ENCODE peak calls at places on chromosomes 6 and 20, in seven cellular contexts. H is GM23338, E is pancreas, J is prostate gland, W is H1, R is Caco-2, C is heart left ventricle. N is an unnamed sample.

GRCh38 chr6:102398788-102399390 is 1005.4 kb downstream of the GRIK2 start:
- DNase-seq in R (no peak), W (no peak), C (no peak), H (peak), J (no peak), E (no peak), N (no peak)

GRCh38 chr6:7232351-7232750 is 80.6 kb downstream of the SSR1 start:
- DNase-seq in W (no peak), E (no peak), C (no peak), R (no peak), H (no peak), J (no peak), N (no peak)

GRCh38 chr6:82980086-82980485 is 85.6 kb downstream of the UBE3D start:
- DNase-seq in C (no peak), J (no peak), W (no peak), H (no peak), E (no peak), R (no peak), N (no peak)

GRCh38 chr6:12637960-12638641 is 78.5 kb upstream of the PHACTR1 start:
- DNase-seq in E (peak), C (peak), R (peak), J (peak), W (peak), H (peak), N (peak)

GRCh38 chr20:57399587-57400261 is 8.5 kb downstream of the RBM38 start:
- DNase-seq in J (no peak), H (no peak), W (no peak), E (peak), R (no peak), C (peak), N (no peak)

GRCh38 chr6:35448191-35448590 is 3.9 kb upstream of the FANCE start:
- DNase-seq in E (no peak), R (no peak), W (no peak), J (peak), H (no peak), C (no peak), N (no peak)

GRCh38 chr6:7311920-7312615 is 931 bp downstream of the SSR1 start:
- DNase-seq in W (no peak), C (no peak), J (no peak), H (peak), E (no peak), R (no peak), N (no peak)

GRCh38 chr6:33417127-33417902 is 592 bp downstream of the CUTA start:
- DNase-seq in R (no peak), E (no peak), J (peak), C (no peak), W (no peak), H (peak), N (no peak)

GRCh38 chr20:19456600-19457390 is 244.4 kb downstream of the SLC24A3 start:
- DNase-seq in E (no peak), W (no peak), J (no peak), R (no peak), H (no peak), C (no peak), N (no peak)

GRCh38 chr6:127592964-127593363 is 16.0 kb downstream of the C6orf58 start:
- DNase-seq in E (no peak), C (no peak), W (no peak), H (peak), J (no peak), R (peak), N (no peak)

GRCh38 chr20:54263266-54263665 is 55.4 kb downstream of the PFDN4 start:
- DNase-seq in J (no peak), C (no peak), R (no peak), H (no peak), E (no peak), W (no peak), N (no peak)

GRCh38 chr20:25987073-25987927 is 290.6 kb upstream of the ZNF337 start:
- DNase-seq in E (peak), R (peak), C (peak), W (no peak), J (no peak), H (peak), N (no peak)

DNA sequence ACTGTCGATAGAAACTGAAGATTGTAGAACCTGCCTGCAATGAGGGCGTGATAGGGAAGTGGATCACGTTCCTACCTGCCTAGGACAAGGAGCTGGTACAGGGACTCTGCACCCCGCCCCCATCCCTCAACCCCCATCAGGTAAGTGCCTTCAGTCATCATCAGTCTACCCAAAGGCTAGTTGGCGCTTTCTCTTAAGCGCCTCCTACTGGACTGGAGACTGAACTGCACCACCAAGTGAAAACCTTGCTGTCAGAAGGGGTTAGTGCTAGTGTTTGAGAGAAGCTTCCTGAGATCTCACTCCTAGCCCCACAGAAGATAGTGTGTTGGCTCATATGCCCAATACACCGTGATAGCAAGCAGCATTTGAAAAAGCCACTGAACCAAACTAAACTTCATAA is 706.5 kb upstream of the MAN1A1 start:
- DNase-seq in C (no peak), R (no peak), E (no peak), J (no peak), H (peak), W (peak), N (no peak)
- TF ChIP-seq CTCF in C (no peak), R (peak), E (no peak), J (no peak), H (peak), W (peak), N (no peak)

DNA sequence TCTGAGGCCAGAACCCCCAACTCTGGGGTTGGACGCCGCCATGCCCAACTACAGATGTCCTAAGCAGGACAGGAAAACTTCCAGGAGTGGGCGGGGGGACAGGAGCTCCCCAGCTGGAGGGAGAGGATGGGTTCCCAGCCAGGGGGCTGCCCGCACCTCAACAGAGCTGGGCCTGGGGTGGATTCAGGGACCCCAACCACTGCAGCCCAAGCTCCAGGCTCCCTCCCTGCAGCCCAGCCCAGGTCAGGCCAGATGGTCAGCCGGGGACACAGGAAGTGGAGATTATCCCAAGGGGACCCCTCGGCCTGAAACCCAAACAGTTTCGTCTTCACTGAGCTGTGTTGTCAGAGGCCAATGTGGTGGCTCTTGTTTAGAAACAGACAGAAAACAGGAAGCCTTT is 9.4 kb downstream of the LAMA5 start:
- DNase-seq in R (no peak), C (no peak), H (no peak), J (no peak), W (no peak), E (no peak), N (no peak)
- H3K4me3 ChIP-seq in R (no peak), C (peak), H (no peak), J (no peak), W (no peak), E (no peak), N (no peak)

GRCh38 chr20:38307371-38308046 is 3.6 kb downstream of the BPI start:
- DNase-seq in C (no peak), J (no peak), H (no peak), W (no peak), R (no peak), E (no peak), N (no peak)

GRCh38 chr20:38302721-38303120 is 1.2 kb upstream of the BPI start:
- DNase-seq in E (no peak), C (no peak), H (peak), J (no peak), W (no peak), R (no peak), N (no peak)

GRCh38 chr20:38305541-38305940 is 1.6 kb downstream of the BPI start:
- DNase-seq in H (no peak), E (no peak), R (no peak), W (no peak), C (no peak), J (no peak), N (no peak)

GRCh38 chr20:38303908-38304379 is at the start of gene BPI:
- DNase-seq in H (no peak), W (no peak), C (peak), J (no peak), R (no peak), E (no peak), N (peak)

DNA sequence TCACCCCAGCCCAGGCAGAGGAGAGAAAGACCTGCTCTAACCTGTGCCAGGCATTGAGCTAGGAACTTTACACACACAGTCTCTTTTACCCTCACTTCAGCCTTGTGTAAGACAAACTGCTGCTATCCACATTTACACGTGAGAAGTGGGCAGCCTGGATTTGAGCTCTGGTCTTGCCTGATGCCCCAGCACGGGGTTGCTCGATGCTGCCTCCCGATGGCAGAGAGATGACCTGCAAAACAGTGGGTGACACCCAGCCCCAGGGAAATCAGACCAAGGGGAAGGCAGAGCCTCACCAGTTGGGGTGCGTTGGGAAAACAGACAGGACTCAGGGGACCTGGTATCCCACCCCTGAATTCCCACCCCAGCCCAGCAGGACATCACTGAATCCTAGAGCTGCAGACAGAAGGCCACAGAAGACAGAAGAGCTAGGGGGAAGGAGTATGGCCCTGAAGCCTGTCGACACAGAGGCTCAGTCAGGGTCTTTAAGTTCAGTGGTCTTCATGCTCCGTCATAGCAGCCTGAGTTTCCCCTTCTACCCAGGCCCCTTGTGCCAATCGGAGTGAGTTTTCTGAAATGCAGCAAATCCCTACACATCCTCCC is 990 bp downstream of the BPI start:
- DNase-seq in W (peak), R (peak), J (no peak), H (peak), E (no peak), C (peak), N (peak)
- TF ChIP-seq CTCF in W (peak), R (peak), J (no peak), H (peak), E (no peak), C (no peak), N (no peak)

GRCh38 chr6:161438430-161439030 is 164.7 kb upstream of the AGPAT4 start:
- DNase-seq in J (no peak), H (no peak), W (no peak), R (no peak), C (no peak), E (no peak), N (no peak)

GRCh38 chr6:161440299-161440698 is 166.4 kb upstream of the AGPAT4 start:
- DNase-seq in C (no peak), H (no peak), R (no peak), W (no peak), E (no peak), J (no peak), N (no peak)

GRCh38 chr6:161437851-161438250 is 164.0 kb upstream of the AGPAT4 start:
- DNase-seq in E (no peak), J (no peak), H (no peak), W (no peak), C (no peak), R (no peak), N (no peak)

GRCh38 chr6:161436106-161436876 is 162.4 kb upstream of the AGPAT4 start:
- DNase-seq in C (no peak), R (no peak), J (no peak), E (no peak), W (no peak), H (no peak), N (no peak)

GRCh38 chr6:161439093-161439492 is 165.2 kb upstream of the AGPAT4 start:
- DNase-seq in C (peak), W (no peak), R (no peak), H (no peak), E (no peak), J (no peak), N (no peak)
- H3K4me3 ChIP-seq in C (peak), W (no peak), R (no peak), H (no peak), E (no peak), J (no peak), N (no peak)

GRCh38 chr20:17884318-17885003 is 84.1 kb downstream of the SNX5 start:
- DNase-seq in H (no peak), C (no peak), J (no peak), E (no peak), W (no peak), R (no peak), N (no peak)
- TF ChIP-seq CTCF in H (no peak), C (no peak), J (no peak), E (no peak), W (no peak), R (no peak), N (no peak)